ENCODE peak calls at places on chromosomes 3 and 15, in five cellular contexts. One of them, this sample, is unnamed.

GRCh38 chr15:90209591-90209990 is 8.5 kb downstream of the SEMA4B start:
- DNase-seq in T-helper 1 cell: no peak
- DNase-seq in NCI-H1105: no peak
- DNase-seq in mucosa of gallbladder: no peak
- DNase-seq in tibial nerve: no peak
- DNase-seq in this sample: no peak

GRCh38 chr15:88288661-88289060 is 32.1 kb upstream of the NTRK3 start:
- DNase-seq in tibial nerve: no peak
- DNase-seq in NCI-H1105: no peak
- DNase-seq in T-helper 1 cell: no peak
- DNase-seq in mucosa of gallbladder: no peak
- DNase-seq in this sample: no peak

GRCh38 chr3:128568602-128569490 is 75.8 kb upstream of the GATA2 start:
- DNase-seq in tibial nerve: no peak
- DNase-seq in mucosa of gallbladder: no peak
- DNase-seq in T-helper 1 cell: no peak
- DNase-seq in NCI-H1105: no peak
- DNase-seq in this sample: no peak

GRCh38 chr3:180631317-180631716 is 29.4 kb downstream of the TTC14 start:
- DNase-seq in NCI-H1105: no peak
- DNase-seq in mucosa of gallbladder: no peak
- DNase-seq in tibial nerve: no peak
- DNase-seq in T-helper 1 cell: no peak
- DNase-seq in this sample: no peak

GRCh38 chr3:120688121-120688520 is 6.1 kb upstream of the HGD start:
- DNase-seq in T-helper 1 cell: no peak
- DNase-seq in tibial nerve: no peak
- DNase-seq in NCI-H1105: no peak
- DNase-seq in mucosa of gallbladder: no peak
- DNase-seq in this sample: peak; percentile 74

GRCh38 chr3:170128259-170128976 is 53.1 kb downstream of the PHC3 start:
- DNase-seq in NCI-H1105: no peak
- DNase-seq in tibial nerve: no peak
- DNase-seq in T-helper 1 cell: no peak
- DNase-seq in mucosa of gallbladder: no peak
- DNase-seq in this sample: no peak

GRCh38 chr15:78878356-78878755 is 5.7 kb downstream of the MORF4L1 start:
- DNase-seq in mucosa of gallbladder: no peak
- DNase-seq in tibial nerve: no peak
- DNase-seq in T-helper 1 cell: no peak
- DNase-seq in NCI-H1105: no peak
- DNase-seq in this sample: no peak

GRCh38 chr3:100401674-100402036 is 316 bp downstream of the LNP1 start:
- DNase-seq in tibial nerve: peak; percentile 16
- DNase-seq in NCI-H1105: peak; percentile 50
- DNase-seq in mucosa of gallbladder: peak; percentile 16
- DNase-seq in T-helper 1 cell: peak; percentile 15
- DNase-seq in this sample: peak; percentile 65

GRCh38 chr3:80190051-80190450 is 422.3 kb upstream of the ROBO1 start:
- DNase-seq in T-helper 1 cell: no peak
- DNase-seq in mucosa of gallbladder: no peak
- DNase-seq in NCI-H1105: no peak
- DNase-seq in tibial nerve: no peak
- DNase-seq in this sample: no peak

GRCh38 chr3:184377882-184378445 is at the start of gene THPO:
- DNase-seq in mucosa of gallbladder: no peak
- DNase-seq in NCI-H1105: no peak
- DNase-seq in T-helper 1 cell: no peak
- DNase-seq in tibial nerve: no peak
- DNase-seq in this sample: no peak

GRCh38 chr3:79257811-79258210 is 510.0 kb downstream of the ROBO1 start:
- DNase-seq in NCI-H1105: no peak
- DNase-seq in T-helper 1 cell: no peak
- DNase-seq in tibial nerve: no peak
- DNase-seq in mucosa of gallbladder: no peak
- DNase-seq in this sample: no peak

GRCh38 chr15:55407631-55407948 is 569 bp downstream of the CCPG1 start:
- DNase-seq in tibial nerve: peak; percentile 5
- DNase-seq in mucosa of gallbladder: peak; percentile 49
- DNase-seq in T-helper 1 cell: no peak
- DNase-seq in NCI-H1105: no peak
- DNase-seq in this sample: no peak

GRCh38 chr3:107216229-107216628 is 161.0 kb upstream of the CCDC54 start:
- DNase-seq in tibial nerve: no peak
- DNase-seq in NCI-H1105: no peak
- DNase-seq in mucosa of gallbladder: no peak
- DNase-seq in T-helper 1 cell: no peak
- DNase-seq in this sample: peak; percentile 83